ENCODE peak calls at places on chromosome 4, in five cellular contexts. J, S, E, U and R are unnamed samples.

GRCh38 chr4:40316333-40316781 is 18.8 kb upstream of the CHRNA9 start:
- DNase-seq in J (no peak), S (no peak), E (no peak), U (no peak), R (no peak)

GRCh38 chr4:65669008-65669971 is 999 bp downstream of the EPHA5 start:
- DNase-seq in J (no peak), S (no peak), E (peak), U (no peak), R (peak)

GRCh38 chr4:185311113-185311888 is 84.4 kb downstream of the LRP2BP start:
- DNase-seq in J (no peak), S (no peak), E (no peak), U (no peak), R (no peak)

GRCh38 chr4:38605794-38606586 is 58.0 kb upstream of the KLF3 start:
- DNase-seq in J (no peak), S (no peak), E (no peak), U (no peak), R (no peak)

GRCh38 chr4:113978561-113979156 is 788 bp downstream of the ARSJ start:
- DNase-seq in J (no peak), S (no peak), E (peak), U (no peak), R (no peak)

GRCh38 chr4:113901994-113902787 is 77.3 kb downstream of the ARSJ start:
- DNase-seq in J (peak), S (peak), E (no peak), U (no peak), R (no peak)

GRCh38 chr4:64969081-64969480 is 559.8 kb upstream of the TECRL start:
- DNase-seq in J (no peak), S (no peak), E (no peak), U (no peak), R (no peak)

GRCh38 chr4:44670466-44671199 is 7.6 kb upstream of the GUF1 start:
- DNase-seq in J (no peak), S (no peak), E (no peak), U (no peak), R (no peak)

GRCh38 chr4:21596521-21596920 is 352.1 kb downstream of the KCNIP4 start:
- DNase-seq in J (no peak), S (no peak), E (no peak), U (no peak), R (no peak)

GRCh38 chr4:40238700-40239548 is 42.1 kb downstream of the RHOH start:
- DNase-seq in J (no peak), S (peak), E (no peak), U (no peak), R (no peak)

GRCh38 chr4:5857199-5857598 is 35.7 kb downstream of the CRMP1 start:
- DNase-seq in J (no peak), S (no peak), E (no peak), U (no peak), R (no peak)

GRCh38 chr4:74118600-74119351 is 19.8 kb upstream of the CXCL2 start:
- DNase-seq in J (no peak), S (no peak), E (no peak), U (no peak), R (no peak)

GRCh38 chr4:6568689-6569332 is 6.2 kb upstream of the MAN2B2 start:
- DNase-seq in J (no peak), S (no peak), E (no peak), U (no peak), R (no peak)

GRCh38 chr4:709348-709747 is 3.7 kb downstream of the PCGF3 start:
- DNase-seq in J (no peak), S (no peak), E (no peak), U (no peak), R (no peak)